ENCODE peak calls at places on chromosomes 7 and 10, in eight cellular contexts. Z, T, F, C, B, E, X and R are unnamed samples.

GRCh38 chr7:122304604-122304975 is at the start of gene FEZF1:
- DNase-seq in X (no peak), F (no peak), B (peak), E (no peak), T (no peak), Z (no peak), C (peak), R (no peak)

GRCh38 chr7:3042861-3043489 is 692 bp downstream of the CARD11 start:
- DNase-seq in Z (no peak), E (no peak), T (peak), F (no peak), C (no peak), X (no peak), B (peak), R (no peak)

GRCh38 chr7:24964177-24964576 is 15.8 kb downstream of the OSBPL3 start:
- DNase-seq in Z (no peak), F (no peak), C (no peak), T (no peak), B (no peak), E (no peak), X (no peak), R (no peak)

GRCh38 chr7:104176332-104176731 is 31.5 kb downstream of the ORC5 start:
- DNase-seq in T (no peak), C (no peak), B (no peak), Z (no peak), E (no peak), X (no peak), F (no peak), R (no peak)

GRCh38 chr7:51188987-51189386 is 127.6 kb downstream of the COBL start:
- DNase-seq in C (no peak), F (no peak), X (no peak), Z (no peak), E (no peak), T (no peak), B (no peak), R (no peak)

GRCh38 chr10:132175907-132176581 is 10.7 kb upstream of the DPYSL4 start:
- DNase-seq in F (no peak), T (no peak), E (no peak), X (no peak), B (peak), C (peak), Z (no peak), R (no peak)

GRCh38 chr10:96814264-96814663 is 17.8 kb upstream of the LCOR start:
- DNase-seq in E (no peak), F (peak), B (no peak), Z (peak), C (no peak), T (no peak), X (peak), R (peak)

GRCh38 chr7:134513169-134513752 is 14.1 kb upstream of the AKR1B10 start:
- DNase-seq in T (no peak), E (no peak), C (peak), Z (peak), X (no peak), B (peak), F (peak), R (no peak)

GRCh38 chr7:50812847-50813475 is 30.3 kb upstream of the GRB10 start:
- DNase-seq in B (no peak), T (peak), E (no peak), F (peak), Z (no peak), C (no peak), X (peak), R (no peak)

GRCh38 chr10:71262027-71262426 is 49.7 kb downstream of the UNC5B start:
- DNase-seq in T (no peak), B (no peak), X (no peak), Z (no peak), E (no peak), C (no peak), F (no peak), R (no peak)

GRCh38 chr10:34254596-34254995 is 560.5 kb downstream of the PARD3 start:
- DNase-seq in F (peak), Z (peak), E (no peak), C (no peak), T (no peak), X (no peak), B (no peak), R (peak)

GRCh38 chr10:24097771-24098207 is 111.1 kb upstream of the KIAA1217 start:
- DNase-seq in X (no peak), B (no peak), C (no peak), T (no peak), F (no peak), Z (peak), E (no peak), R (no peak)

GRCh38 chr7:47503283-47503682 is 78.6 kb downstream of the TNS3 start:
- DNase-seq in T (no peak), X (no peak), F (no peak), C (no peak), E (no peak), Z (no peak), B (no peak), R (no peak)

GRCh38 chr10:5524721-5525531 is at the start of gene CALML3:
- DNase-seq in T (peak), F (no peak), X (no peak), B (no peak), Z (no peak), E (no peak), C (no peak), R (no peak)

GRCh38 chr10:9297580-9297979 is 1243.1 kb downstream of the GATA3 start:
- DNase-seq in F (no peak), X (no peak), C (peak), Z (no peak), B (no peak), E (no peak), T (no peak), R (no peak)

GRCh38 chr10:130993612-130994011 is 317.9 kb downstream of the TCERG1L start:
- DNase-seq in X (no peak), F (no peak), E (no peak), T (no peak), Z (no peak), B (no peak), C (no peak), R (no peak)

GRCh38 chr10:20040012-20040411 is 223.8 kb downstream of the PLXDC2 start:
- DNase-seq in F (no peak), T (no peak), C (no peak), Z (no peak), X (no peak), B (no peak), E (no peak), R (no peak)

GRCh38 chr10:112407696-112408095 is 33.8 kb downstream of the ACSL5 start:
- DNase-seq in E (no peak), F (no peak), C (no peak), X (no peak), T (no peak), B (no peak), Z (no peak), R (no peak)
- H3K4me3 ChIP-seq in E (no peak), F (no peak), C (no peak), X (no peak), T (no peak), B (no peak), Z (no peak), R (no peak)

GRCh38 chr10:7485267-7485601 is 74.4 kb upstream of the SFMBT2 start:
- DNase-seq in E (no peak), T (no peak), B (no peak), Z (no peak), X (no peak), C (no peak), F (no peak), R (no peak)

GRCh38 chr10:7483848-7484247 is 73.0 kb upstream of the SFMBT2 start:
- DNase-seq in Z (no peak), E (no peak), F (no peak), X (no peak), C (no peak), T (no peak), B (no peak), R (no peak)

GRCh38 chr10:7482992-7483391 is 72.2 kb upstream of the SFMBT2 start:
- DNase-seq in E (no peak), F (no peak), Z (no peak), T (no peak), C (no peak), X (no peak), B (no peak), R (no peak)

GRCh38 chr10:7486533-7486932 is 75.7 kb upstream of the SFMBT2 start:
- DNase-seq in T (no peak), X (no peak), Z (no peak), E (no peak), F (no peak), B (no peak), C (no peak), R (no peak)

DNA sequence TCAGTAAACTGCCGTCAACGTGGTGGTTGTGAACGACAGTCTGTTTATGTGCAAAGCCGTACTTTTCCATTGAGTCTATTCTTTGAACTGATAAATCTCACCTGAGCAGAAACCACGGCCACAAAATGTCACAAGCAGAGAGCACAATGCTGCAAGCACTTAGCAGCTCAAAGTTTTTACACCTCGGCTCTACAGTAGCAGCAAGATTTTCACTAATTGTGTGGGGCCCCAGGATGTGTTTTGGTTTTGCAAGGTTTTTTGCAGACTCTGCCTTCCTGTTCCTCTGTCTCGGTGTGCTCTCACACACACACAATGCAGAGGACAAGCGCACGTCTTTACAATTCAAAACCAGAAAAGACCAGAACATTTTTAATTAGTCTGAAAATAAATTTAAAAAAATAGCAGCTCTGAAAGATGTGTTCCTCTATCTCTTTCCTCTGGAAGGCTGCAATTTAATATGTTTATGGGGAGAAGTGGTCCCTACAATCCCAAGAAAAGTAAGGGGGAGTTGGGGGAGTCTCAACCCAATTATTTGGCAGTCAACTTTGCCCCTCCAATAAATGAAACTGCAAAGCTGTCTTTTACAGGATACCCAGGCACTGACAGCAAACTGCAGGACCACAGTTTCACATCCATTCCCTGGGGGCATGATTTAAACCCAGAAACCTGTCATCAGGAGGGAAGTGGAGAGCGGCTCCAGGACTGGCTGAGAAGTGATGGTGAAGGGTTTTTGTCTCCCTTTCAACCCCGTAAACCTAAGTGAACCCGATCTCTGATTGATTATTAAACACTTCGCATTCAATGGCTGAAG is 73.8 kb upstream of the SFMBT2 start:
- DNase-seq in T (no peak), X (no peak), C (no peak), E (no peak), Z (no peak), F (no peak), B (no peak), R (no peak)
- H3K4me3 ChIP-seq in T (no peak), X (no peak), C (no peak), E (no peak), Z (no peak), F (peak), B (no peak), R (no peak)

GRCh38 chr10:89653410-89653828 is 8.4 kb upstream of the PANK1 start:
- DNase-seq in T (no peak), F (no peak), E (no peak), B (no peak), X (no peak), Z (peak), C (no peak), R (no peak)
- H3K4me3 ChIP-seq in T (no peak), F (no peak), E (no peak), B (no peak), X (no peak), Z (no peak), C (no peak), R (no peak)

DNA sequence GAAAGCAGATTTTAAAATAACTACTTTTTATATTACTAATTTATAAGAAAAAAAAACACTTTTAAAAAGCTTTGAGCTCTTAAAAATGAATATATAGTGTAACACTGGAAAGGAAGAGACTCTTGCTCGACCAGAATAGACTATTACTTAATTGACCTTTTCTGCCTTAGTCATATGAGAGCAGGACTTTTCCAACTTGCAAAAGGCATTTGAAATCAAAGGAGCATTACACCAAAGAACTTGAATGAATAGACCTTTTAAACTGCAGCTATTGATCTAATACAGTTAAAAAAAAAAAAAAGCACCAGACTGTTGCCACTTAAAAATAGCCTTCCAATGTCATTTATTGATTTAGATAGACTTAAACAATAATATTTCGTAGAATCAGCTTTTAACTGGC is 17.2 kb upstream of the SEMA3D start:
- DNase-seq in C (no peak), Z (no peak), B (no peak), X (no peak), T (no peak), E (no peak), F (no peak), R (no peak)
- H3K4me3 ChIP-seq in C (no peak), Z (no peak), B (no peak), X (no peak), T (no peak), E (no peak), F (no peak), R (no peak)

GRCh38 chr10:119747940-119748339 is 22.1 kb downstream of the INPP5F start:
- DNase-seq in Z (no peak), T (no peak), C (no peak), F (no peak), X (no peak), E (no peak), B (no peak), R (no peak)
- H3K4me3 ChIP-seq in Z (no peak), T (no peak), C (no peak), F (no peak), X (no peak), E (no peak), B (no peak), R (no peak)

GRCh38 chr10:75395171-75395954 is 6.2 kb downstream of the ZNF503 start:
- DNase-seq in T (no peak), B (peak), C (peak), F (peak), X (no peak), E (no peak), Z (no peak), R (no peak)
- H3K4me3 ChIP-seq in T (peak), B (peak), C (peak), F (peak), X (no peak), E (peak), Z (peak), R (peak)